ENCODE peak calls at places on chromosome 11, in ten cellular contexts. B is neuronal stem cell, U is osteoblast, F is hepatocyte, A is suprapubic skin, M is PC-3, Q is GM23248, S is tibial artery, Y is body of pancreas, T is kidney. E is an unnamed sample. For H3K4me1 and H3K9me3, the result is how much of the 10 kb centered on the place peaks cover.

GRCh38 chr11:96023311-96023710 is 99.4 kb upstream of the MTMR2 start:
- DNase-seq in M (no peak), Y (no peak), T (no peak), S (no peak), B (no peak), A (no peak), U (no peak), F (no peak), Q (no peak), E (no peak)

GRCh38 chr11:6855971-6856542 is 6.8 kb upstream of the OR10A2 start:
- DNase-seq in T (no peak), F (peak), S (no peak), Y (peak), M (peak), B (peak), U (no peak), A (no peak), Q (peak), E (no peak)

GRCh38 chr11:103284260-103284659 is 175.0 kb downstream of the DYNC2H1 start:
- DNase-seq in Q (no peak), U (no peak), F (no peak), A (no peak), S (no peak), M (no peak), T (no peak), B (no peak), Y (no peak), E (no peak)

GRCh38 chr11:123597859-123598258 is 56.6 kb downstream of the SCN3B start:
- DNase-seq in A (no peak), B (no peak), T (no peak), S (no peak), F (no peak), U (no peak), M (peak), Y (no peak), Q (no peak), E (no peak)

GRCh38 chr11:118845369-118845768 is 38.3 kb upstream of the CXCR5 start:
- DNase-seq in T (no peak), B (no peak), F (peak), S (no peak), Q (peak), M (peak), Y (no peak), A (no peak), U (peak), E (no peak)

GRCh38 chr11:62882428-62882742 is 1.7 kb downstream of the SLC3A2 start:
- DNase-seq in U (no peak), F (no peak), Q (peak), B (no peak), Y (no peak), S (no peak), M (no peak), A (no peak), T (no peak), E (no peak)

GRCh38 chr11:8250981-8251620 is 12.6 kb downstream of the LMO1 start:
- DNase-seq in A (peak), M (no peak), T (peak), Q (no peak), S (peak), F (no peak), U (peak), B (no peak), Y (no peak), E (no peak)

GRCh38 chr11:131888230-131888826 is 517.9 kb downstream of the NTM start:
- DNase-seq in Y (no peak), S (no peak), U (peak), Q (peak), A (no peak), T (no peak), M (peak), B (no peak), F (no peak), E (no peak)

GRCh38 chr11:8652140-8652539 is 30.3 kb downstream of the TRIM66 start:
- DNase-seq in A (no peak), B (no peak), Q (peak), M (peak), U (peak), T (no peak), Y (no peak), F (peak), S (no peak), E (no peak)

GRCh38 chr11:9053631-9054030 is 37.8 kb downstream of the SCUBE2 start:
- DNase-seq in A (no peak), Y (no peak), M (no peak), F (no peak), U (no peak), T (no peak), Q (peak), B (no peak), S (no peak), E (no peak)

GRCh38 chr11:27242591-27242990 is 120.4 kb downstream of the CCDC34 start:
- DNase-seq in Q (peak), T (no peak), S (no peak), A (no peak), U (no peak), M (no peak), F (no peak), B (no peak), Y (no peak), E (no peak)

GRCh38 chr11:2302844-2303626 is 1.2 kb downstream of the TSPAN32 start:
- DNase-seq in M (no peak), B (no peak), S (no peak), Q (no peak), U (peak), Y (peak), A (peak), F (peak), T (peak), E (peak)

GRCh38 chr11:84757711-84758110 is 869.4 kb downstream of the DLG2 start:
- DNase-seq in B (no peak), A (no peak), T (no peak), S (no peak), U (no peak), Y (no peak), F (no peak), Q (no peak), M (no peak), E (no peak)

GRCh38 chr11:86722041-86722440 is 49.6 kb upstream of the ME3 start:
- DNase-seq in S (no peak), B (no peak), F (no peak), T (no peak), M (peak), U (no peak), A (no peak), Q (peak), Y (no peak), E (no peak)

GRCh38 chr11:60777572-60777971 is 7.6 kb upstream of the MS4A10 start:
- DNase-seq in F (no peak), A (no peak), M (peak), T (peak), S (no peak), B (no peak), Q (peak), Y (peak), U (peak), E (peak)

GRCh38 chr11:104650234-104650633 is 248.0 kb downstream of the CASP12 start:
- DNase-seq in A (no peak), F (no peak), Y (no peak), U (no peak), T (no peak), Q (no peak), S (no peak), B (peak), M (no peak), E (no peak)

GRCh38 chr11:73538381-73538872 is 59.5 kb downstream of the FAM168A start:
- DNase-seq in U (peak), F (no peak), Y (no peak), A (no peak), S (no peak), T (no peak), M (no peak), Q (peak), B (peak), E (no peak)

GRCh38 chr11:114285599-114285998 is 10.6 kb upstream of the NNMT start:
- DNase-seq in M (peak), S (peak), A (no peak), T (no peak), U (no peak), Y (no peak), B (no peak), Q (peak), F (no peak), E (no peak)

GRCh38 chr11:21104641-21105040 is 435.3 kb downstream of the NELL1 start:
- DNase-seq in M (no peak), F (no peak), Q (no peak), T (no peak), S (no peak), B (no peak), A (no peak), Y (no peak), U (no peak), E (no peak)

GRCh38 chr11:67320691-67321090 is 17.4 kb downstream of the SSH3 start:
- DNase-seq in Q (no peak), U (no peak), Y (no peak), A (peak), M (no peak), F (no peak), S (no peak), B (no peak), T (no peak), E (no peak)

GRCh38 chr11:133969072-133969471 is 12.3 kb upstream of the IGSF9B start:
- DNase-seq in U (no peak), S (no peak), Y (no peak), A (no peak), M (no peak), Q (no peak), B (no peak), T (no peak), F (no peak), E (no peak)

GRCh38 chr11:122843281-122844150 is 5.2 kb downstream of the CRTAM start:
- DNase-seq in Y (no peak), A (no peak), T (no peak), U (no peak), M (no peak), F (peak), S (no peak), B (no peak), Q (no peak), E (no peak)

GRCh38 chr11:35223429-35223828 is 84.5 kb downstream of the CD44 start:
- DNase-seq in A (no peak), F (peak), S (no peak), B (no peak), Q (peak), M (no peak), Y (no peak), U (no peak), T (peak), E (no peak)

GRCh38 chr11:111602865-111603632 is 800 bp downstream of the SIK2 start:
- DNase-seq in S (no peak), T (no peak), M (peak), B (peak), Q (peak), U (peak), A (peak), F (peak), Y (peak), E (peak)

GRCh38 chr11:27898166-27898565 is 197.9 kb upstream of the BDNF start:
- DNase-seq in T (no peak), B (no peak), F (no peak), S (no peak), Q (peak), Y (no peak), A (no peak), M (peak), U (no peak), E (no peak)

GRCh38 chr11:78993800-78994430 is 419.3 kb upstream of the NARS2 start:
- DNase-seq in B (no peak), Y (no peak), F (no peak), T (no peak), A (no peak), M (no peak), S (no peak), Q (no peak), U (no peak), E (no peak)

GRCh38 chr11:68661014-68661413 is 23.3 kb upstream of the GAL start:
- DNase-seq in Y (no peak), F (no peak), S (peak), U (peak), B (no peak), M (no peak), Q (no peak), A (no peak), T (peak), E (no peak)
- H3K4me1 ChIP-seq in Y (under half), F (under half), S (under half), U (under half), B (under half), M (under half), Q (under half), A (under half), T (under half), E (under half)

GRCh38 chr11:65565624-65566453 is 4.4 kb upstream of the ZNRD2 start:
- DNase-seq in B (no peak), A (no peak), M (peak), F (no peak), T (no peak), Y (no peak), Q (peak), U (no peak), S (no peak), E (no peak)
- H3K9me3 ChIP-seq in B (under half), A (under half), M (under half), F (under half), T (under half), Y (under half), Q (under half), U (under half), S (under half), E (under half)

DNA sequence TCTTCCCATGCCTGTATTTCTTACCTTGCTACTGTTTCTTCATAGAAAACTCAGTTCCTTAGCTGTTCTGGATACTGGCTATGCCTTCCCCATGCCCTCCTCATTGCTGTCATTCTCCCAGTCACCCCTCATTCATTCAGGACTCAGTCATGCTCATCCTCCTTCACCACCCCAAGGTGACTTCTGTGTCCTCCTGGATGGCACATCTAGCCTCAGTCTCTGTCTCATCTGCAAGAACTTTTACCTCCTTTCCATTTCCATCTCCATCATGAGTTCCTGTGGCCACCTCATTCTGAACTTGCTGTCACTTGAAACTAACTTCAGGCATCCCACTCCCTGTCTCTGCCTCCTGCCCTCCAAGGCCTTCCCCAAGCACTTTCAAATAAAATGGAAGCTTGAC is 42.3 kb downstream of the PANX1 start:
- DNase-seq in Y (no peak), S (no peak), A (no peak), M (no peak), U (no peak), B (no peak), Q (no peak), T (no peak), F (no peak), E (no peak)
- H3K4me1 ChIP-seq in Y (under half), S (under half), A (under half), M (under half), U (under half), B (under half), Q (under half), T (under half), F (under half), E (under half)

GRCh38 chr11:130260080-130260627 is 54.6 kb downstream of the ZBTB44 start:
- DNase-seq in F (no peak), M (no peak), A (no peak), T (no peak), Y (no peak), S (no peak), U (peak), B (no peak), Q (no peak), E (no peak)
- H3K9me3 ChIP-seq in F (under half), M (under half), A (under half), T (under half), Y (under half), S (under half), U (under half), B (under half), Q (under half), E (under half)

DNA sequence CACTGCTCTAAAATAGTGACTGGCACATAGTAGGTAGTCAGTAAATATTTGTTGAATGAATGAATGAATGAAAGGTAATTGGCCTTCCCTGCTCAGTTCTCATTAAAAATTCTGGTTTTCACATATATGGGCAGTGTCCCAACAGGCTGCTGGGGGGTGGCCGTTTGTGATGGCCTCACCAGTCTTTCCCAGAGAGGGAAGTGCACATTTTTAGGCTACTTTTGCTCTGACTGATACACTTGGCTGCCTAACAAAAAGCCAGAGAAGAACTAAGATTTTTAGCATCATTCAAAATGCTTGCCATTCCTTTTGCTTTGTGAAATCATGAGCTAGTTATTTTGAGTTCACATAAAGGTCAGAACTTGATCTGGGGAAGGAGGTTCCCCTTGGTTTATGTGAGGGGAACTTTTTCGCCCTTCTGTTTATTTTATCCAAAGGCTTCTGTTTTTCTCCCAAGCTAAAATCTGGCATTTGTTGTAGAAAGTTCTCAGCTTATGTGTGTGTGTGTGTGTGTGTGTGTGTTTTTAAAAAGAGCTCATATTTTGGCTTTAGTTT is 83.1 kb downstream of the PTPRJ start:
- DNase-seq in Y (no peak), S (no peak), M (peak), Q (peak), T (no peak), B (no peak), A (no peak), F (peak), U (peak), E (no peak)
- H3K4me1 ChIP-seq in Y (under half), S (under half), M (under half), Q (half or more), T (under half), B (under half), A (under half), F (under half), U (under half), E (under half)